ENCODE peak calls at places on chromosome 18, in six cellular contexts. M is MCF 10A, N is breast epithelium, X is OCI-LY7, U is upper lobe of right lung, V is neural progenitor cell. I is an unnamed sample.

GRCh38 chr18:2304378-2305175 is 266.7 kb downstream of the METTL4 start:
- DNase-seq in M (peak), N (no peak), X (no peak), U (no peak), V (no peak), I (no peak)

GRCh38 chr18:65359479-65359878 is 391.3 kb upstream of the CDH7 start:
- DNase-seq in M (no peak), N (no peak), X (no peak), U (no peak), V (no peak), I (no peak)

GRCh38 chr18:7630731-7631442 is 63.8 kb downstream of the PTPRM start:
- DNase-seq in M (no peak), N (no peak), X (no peak), U (no peak), V (no peak), I (no peak)

GRCh38 chr18:46278481-46279465 is 174.6 kb downstream of the HAUS1 start:
- DNase-seq in M (peak), N (no peak), X (no peak), U (no peak), V (no peak), I (no peak)

GRCh38 chr18:55778731-55779460 is 190.9 kb upstream of the TCF4 start:
- DNase-seq in M (no peak), N (no peak), X (no peak), U (no peak), V (peak), I (no peak)

GRCh38 chr18:73446502-73446901 is 578.7 kb upstream of the NETO1 start:
- DNase-seq in M (peak), N (no peak), X (no peak), U (no peak), V (no peak), I (no peak)

GRCh38 chr18:74541703-74542555 is 7.6 kb downstream of the CNDP1 start:
- DNase-seq in M (peak), N (peak), X (no peak), U (no peak), V (no peak), I (no peak)

GRCh38 chr18:63111549-63112402 is 207.8 kb downstream of the BCL2 start:
- DNase-seq in M (no peak), N (no peak), X (peak), U (no peak), V (no peak), I (no peak)

GRCh38 chr18:5052491-5052890 is 144.6 kb downstream of the AKAIN1 start:
- DNase-seq in M (no peak), N (no peak), X (no peak), U (no peak), V (no peak), I (no peak)

GRCh38 chr18:24734058-24734457 is 273.6 kb downstream of the HRH4 start:
- DNase-seq in M (peak), N (no peak), X (peak), U (no peak), V (peak), I (no peak)

GRCh38 chr18:8525692-8526091 is 83.5 kb upstream of the RAB12 start:
- DNase-seq in M (no peak), N (no peak), X (peak), U (no peak), V (peak), I (no peak)

GRCh38 chr18:78982186-78982585 is 2.6 kb downstream of the SALL3 start:
- DNase-seq in M (no peak), N (no peak), X (no peak), U (no peak), V (peak), I (no peak)

GRCh38 chr18:31576670-31577069 is 15.0 kb upstream of the TTR start:
- DNase-seq in M (no peak), N (no peak), X (peak), U (no peak), V (no peak), I (no peak)

GRCh38 chr18:4454548-4455112 is 477 bp downstream of the DLGAP1 start:
- DNase-seq in M (no peak), N (no peak), X (no peak), U (peak), V (no peak), I (peak)

GRCh38 chr18:69330345-69330744 is 70.3 kb upstream of the DOK6 start:
- DNase-seq in M (no peak), N (no peak), X (no peak), U (no peak), V (no peak), I (no peak)

GRCh38 chr18:69127844-69128486 is 272.7 kb upstream of the DOK6 start:
- DNase-seq in M (no peak), N (no peak), X (no peak), U (no peak), V (no peak), I (no peak)

GRCh38 chr18:79818631-79819030 is 20.9 kb downstream of the KCNG2 start:
- DNase-seq in M (no peak), N (peak), X (no peak), U (no peak), V (no peak), I (no peak)

GRCh38 chr18:22324191-22325131 is 93.3 kb downstream of the CTAGE1 start:
- DNase-seq in M (no peak), N (no peak), X (no peak), U (peak), V (peak), I (no peak)

GRCh38 chr18:21831413-21831831 is 90.8 kb downstream of the MIB1 start:
- DNase-seq in M (no peak), N (no peak), X (no peak), U (no peak), V (peak), I (no peak)

GRCh38 chr18:53984021-53984420 is 240.4 kb downstream of the MBD2 start:
- DNase-seq in M (peak), N (no peak), X (no peak), U (no peak), V (no peak), I (no peak)

GRCh38 chr18:3689091-3689490 is 239.1 kb downstream of the TGIF1 start:
- DNase-seq in M (no peak), N (no peak), X (no peak), U (no peak), V (no peak), I (no peak)

GRCh38 chr18:21599585-21600525 is 649 bp downstream of the ESCO1 start:
- DNase-seq in M (peak), N (peak), X (peak), U (peak), V (peak), I (peak)

GRCh38 chr18:74255022-74255658 is 36.6 kb downstream of the CYB5A start:
- DNase-seq in M (peak), N (peak), X (no peak), U (no peak), V (no peak), I (no peak)

GRCh38 chr18:23115683-23116096 is 19.6 kb upstream of the CABLES1 start:
- DNase-seq in M (peak), N (peak), X (no peak), U (no peak), V (no peak), I (no peak)

GRCh38 chr18:78979058-78979680 is 449 bp upstream of the SALL3 start:
- DNase-seq in M (no peak), N (no peak), X (no peak), U (no peak), V (peak), I (no peak)

GRCh38 chr18:66495844-66496243 is 108.0 kb downstream of the CDH19 start:
- DNase-seq in M (peak), N (no peak), X (peak), U (peak), V (peak), I (no peak)

GRCh38 chr18:3747176-3747973 is 297.4 kb downstream of the TGIF1 start:
- DNase-seq in M (peak), N (no peak), X (no peak), U (no peak), V (no peak), I (no peak)

GRCh38 chr18:27860011-27860410 is 316.9 kb downstream of the CDH2 start:
- DNase-seq in M (peak), N (no peak), X (no peak), U (no peak), V (no peak), I (no peak)

GRCh38 chr18:63307555-63308200 is 11.9 kb downstream of the BCL2 start:
- DNase-seq in M (no peak), N (no peak), X (no peak), U (no peak), V (peak), I (no peak)

GRCh38 chr18:56196495-56197225 is 441.7 kb downstream of the TXNL1 start:
- DNase-seq in M (no peak), N (no peak), X (no peak), U (no peak), V (no peak), I (no peak)

GRCh38 chr18:59129964-59130703 is 9.6 kb upstream of the SEC11C start:
- DNase-seq in M (no peak), N (no peak), X (no peak), U (no peak), V (no peak), I (no peak)

GRCh38 chr18:3088044-3088443 is 75.1 kb upstream of the LPIN2 start:
- DNase-seq in M (no peak), N (no peak), X (no peak), U (no peak), V (no peak), I (no peak)

GRCh38 chr18:7237670-7238272 is 6.9 kb downstream of the LRRC30 start:
- DNase-seq in M (no peak), N (no peak), X (no peak), U (no peak), V (no peak), I (no peak)

GRCh38 chr18:8868779-8869415 is 163.5 kb downstream of the MTCL1 start:
- DNase-seq in M (no peak), N (no peak), X (no peak), U (no peak), V (no peak), I (no peak)

GRCh38 chr18:71249791-71250190 is 960.9 kb downstream of the SOCS6 start:
- DNase-seq in M (no peak), N (no peak), X (no peak), U (no peak), V (no peak), I (no peak)
- TF ChIP-seq CTCF in M (no peak), N (no peak), X (no peak), U (no peak), V (no peak), I (no peak)

DNA sequence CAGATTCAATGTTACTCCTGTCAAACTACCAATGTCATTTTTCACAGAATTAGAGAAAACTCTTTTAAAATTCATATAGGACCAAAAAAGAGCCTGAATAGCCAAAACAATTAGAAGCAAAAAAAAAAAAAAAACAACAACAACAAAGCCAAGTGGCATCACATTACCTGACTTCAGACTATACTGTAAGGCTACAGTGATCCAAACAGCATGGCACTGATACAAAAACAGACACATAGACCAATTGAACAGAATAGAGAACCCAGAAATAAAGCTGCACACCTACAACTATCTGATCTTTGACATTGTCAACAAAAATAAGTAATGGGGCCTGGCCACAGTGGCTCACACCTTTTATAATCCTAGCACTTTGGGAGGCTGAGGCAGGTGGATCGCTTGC is 53.2 kb downstream of the TAF4B start:
- DNase-seq in M (no peak), N (no peak), X (no peak), U (no peak), V (no peak), I (no peak)
- TF ChIP-seq CTCF in M (no peak), N (no peak), X (no peak), U (no peak), V (no peak), I (no peak)

DNA sequence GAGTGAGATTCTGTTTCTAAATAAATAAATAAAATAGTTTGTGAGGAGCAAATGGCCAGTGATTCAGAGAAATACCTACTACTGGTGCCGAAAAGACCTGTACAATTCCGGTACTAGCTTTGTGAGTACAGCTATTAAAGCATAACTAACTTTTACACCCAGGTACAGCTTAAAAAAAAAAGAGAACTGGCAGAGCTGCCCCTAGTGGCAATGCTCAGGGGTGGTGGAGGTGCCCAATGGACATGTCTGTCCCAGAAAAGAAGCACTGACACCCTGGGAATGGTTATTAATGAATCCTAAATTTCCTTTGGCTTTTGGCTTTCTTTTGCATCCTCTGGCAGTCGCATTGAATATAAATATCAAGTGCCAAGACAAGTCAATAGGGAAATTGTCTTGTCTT is 87.0 kb downstream of the LIPG start:
- DNase-seq in M (peak), N (no peak), X (no peak), U (no peak), V (no peak), I (no peak)
- TF ChIP-seq CTCF in M (peak), N (no peak), X (no peak), U (no peak), V (peak), I (no peak)

GRCh38 chr18:12659904-12660605 is 2.1 kb upstream of the SPIRE1 start:
- DNase-seq in M (peak), N (no peak), X (peak), U (no peak), V (peak), I (peak)

GRCh38 chr18:12654971-12655370 is 2.9 kb downstream of the SPIRE1 start:
- DNase-seq in M (no peak), N (no peak), X (no peak), U (no peak), V (no peak), I (no peak)

GRCh38 chr18:12657048-12657848 is 659 bp downstream of the SPIRE1 start:
- DNase-seq in M (no peak), N (no peak), X (no peak), U (peak), V (peak), I (peak)

GRCh38 chr18:12656671-12657047 is 1.2 kb downstream of the SPIRE1 start:
- DNase-seq in M (no peak), N (no peak), X (no peak), U (no peak), V (no peak), I (no peak)

GRCh38 chr18:12657849-12658829 is at the start of gene SPIRE1:
- DNase-seq in M (peak), N (peak), X (peak), U (peak), V (peak), I (peak)
- TF ChIP-seq CTCF in M (no peak), N (no peak), X (no peak), U (no peak), V (peak), I (no peak)

GRCh38 chr18:33195795-33196194 is 244.7 kb downstream of the CCDC178 start:
- DNase-seq in M (no peak), N (no peak), X (no peak), U (no peak), V (peak), I (no peak)

GRCh38 chr18:33205777-33206176 is 234.7 kb downstream of the CCDC178 start:
- DNase-seq in M (no peak), N (no peak), X (no peak), U (no peak), V (no peak), I (no peak)

DNA sequence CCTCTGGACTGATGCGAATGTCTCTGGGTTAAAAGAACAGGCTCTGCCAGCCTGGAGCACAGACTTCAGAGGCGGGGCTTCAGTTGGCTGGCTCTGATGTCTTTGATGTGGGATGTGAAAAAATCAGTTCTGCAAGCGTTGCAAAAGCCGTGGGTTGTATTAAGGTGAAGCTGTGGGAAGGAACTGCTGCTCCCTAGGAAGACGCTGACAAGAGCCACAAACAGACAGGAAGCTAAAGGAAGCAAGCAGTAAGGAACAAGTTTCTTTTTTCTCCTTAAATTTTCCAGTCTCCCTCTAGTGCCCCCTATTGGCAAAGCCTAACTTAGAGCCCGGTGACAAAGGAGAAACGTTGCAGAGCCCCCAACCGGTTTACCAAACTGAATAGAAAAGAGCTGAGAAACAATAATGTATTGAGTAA is 239.0 kb downstream of the CCDC178 start:
- DNase-seq in M (peak), N (no peak), X (no peak), U (no peak), V (peak), I (peak)
- TF ChIP-seq CTCF in M (peak), N (no peak), X (peak), U (peak), V (peak), I (no peak)

DNA sequence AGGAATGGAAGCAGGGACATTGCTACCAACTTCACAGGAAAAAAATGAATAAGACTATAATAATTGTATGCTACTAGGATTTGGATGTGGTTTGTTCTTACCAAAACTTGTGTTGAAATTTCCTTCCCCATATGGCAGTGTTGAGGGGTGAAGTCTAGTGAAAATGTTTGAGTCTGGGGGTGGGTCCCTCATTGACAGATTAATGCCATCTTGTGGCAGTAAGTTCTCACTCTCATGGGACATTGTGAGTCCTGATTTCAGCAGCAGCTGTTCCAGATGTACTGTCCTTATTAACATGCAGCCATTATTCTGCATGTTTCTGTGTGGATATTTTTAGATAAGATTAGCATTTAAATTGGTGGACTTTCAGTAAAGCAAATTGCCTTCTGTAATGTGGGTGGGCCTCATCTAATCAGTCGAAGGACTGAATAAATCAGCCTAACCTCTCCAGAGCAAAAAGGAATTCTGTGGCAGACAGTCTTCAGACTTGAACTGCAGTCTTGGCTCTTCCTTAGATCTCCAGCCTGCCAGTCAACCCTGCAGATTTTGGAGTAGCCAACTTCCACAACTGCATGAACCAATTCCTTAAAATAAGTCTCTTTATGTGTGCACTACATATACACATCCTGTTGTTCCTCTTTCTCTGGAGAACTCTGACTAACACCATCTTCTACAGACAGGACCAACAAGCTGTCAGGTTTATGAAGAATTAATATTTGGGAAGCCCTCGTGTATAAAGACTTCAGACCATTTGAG is 138.6 kb upstream of the ZNF516 start:
- DNase-seq in M (no peak), N (no peak), X (no peak), U (no peak), V (no peak), I (no peak)
- TF ChIP-seq CTCF in M (no peak), N (no peak), X (peak), U (no peak), V (no peak), I (no peak)

DNA sequence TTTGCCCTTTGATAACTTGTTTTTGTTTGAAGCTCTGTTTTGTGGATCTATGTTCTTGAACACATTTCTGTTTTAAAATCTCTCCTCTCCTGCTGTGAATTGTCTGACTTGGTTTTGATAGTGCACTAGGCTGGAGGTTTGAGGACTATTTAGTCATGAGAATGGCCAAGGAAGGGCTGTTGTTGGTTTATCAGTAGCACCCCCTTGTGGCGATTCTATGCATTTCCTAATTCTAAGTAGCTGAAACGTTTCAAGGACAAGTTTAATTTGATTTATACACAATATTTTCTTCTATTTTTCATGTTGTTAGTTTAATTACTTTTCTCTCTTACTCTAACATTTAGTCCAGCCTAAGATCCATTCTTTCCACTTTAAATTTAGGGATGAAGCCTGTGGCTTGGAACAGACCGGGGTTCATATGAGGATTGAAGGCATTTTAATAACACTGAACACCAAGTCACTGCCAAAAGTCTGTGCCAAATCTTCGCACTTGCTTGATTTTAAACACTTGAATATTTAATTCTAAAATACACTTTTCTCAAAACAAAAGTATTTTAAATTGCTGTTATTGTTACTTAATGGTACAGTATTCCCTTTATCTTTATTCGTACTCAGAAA is 166.0 kb downstream of the SOCS6 start:
- DNase-seq in M (peak), N (no peak), X (peak), U (no peak), V (peak), I (peak)
- TF ChIP-seq CTCF in M (peak), N (peak), X (peak), U (peak), V (peak), I (peak)

I was measured in GM10248.